ENCODE peak calls at places on chromosomes 2 and 18, in seven cellular contexts. B, E, J, D, V, P and W are unnamed samples.

GRCh38 chr2:160837416-160837815 is 322.8 kb upstream of the TANK start:
- DNase-seq in B (no peak), E (no peak), J (no peak), D (no peak), V (no peak), P (no peak), W (no peak)

GRCh38 chr2:156322103-156322671 is 10.3 kb downstream of the NR4A2 start:
- DNase-seq in B (no peak), E (no peak), J (no peak), D (no peak), V (no peak), P (no peak), W (no peak)

GRCh38 chr2:166637051-166637450 is 143.0 kb upstream of the SCN7A start:
- DNase-seq in B (no peak), E (no peak), J (no peak), D (no peak), V (peak; percentile 2), P (no peak), W (no peak)

GRCh38 chr2:84906108-84906899 is 848 bp downstream of the TMSB10 start:
- DNase-seq in B (peak; percentile 52), E (peak; percentile 75), J (peak; percentile 26), D (peak; percentile 46), V (peak; percentile 2), P (no peak), W (peak; percentile 85)

GRCh38 chr18:26383454-26384270 is 157.4 kb downstream of the TAF4B start:
- DNase-seq in B (no peak), E (no peak), J (no peak), D (no peak), V (peak; percentile 73), P (peak; percentile 14), W (no peak)

GRCh38 chr2:73642338-73643018 is at the start of gene NAT8:
- DNase-seq in B (no peak), E (no peak), J (no peak), D (no peak), V (no peak), P (no peak), W (no peak)

GRCh38 chr2:11168488-11168887 is 13.2 kb downstream of the SLC66A3 start:
- DNase-seq in B (no peak), E (no peak), J (no peak), D (no peak), V (no peak), P (no peak), W (no peak)

GRCh38 chr2:65146067-65146466 is 16.2 kb upstream of the RAB1A start:
- DNase-seq in B (no peak), E (no peak), J (no peak), D (no peak), V (no peak), P (no peak), W (no peak)

GRCh38 chr2:184371641-184372040 is 226.7 kb upstream of the ZNF804A start:
- DNase-seq in B (no peak), E (no peak), J (no peak), D (no peak), V (no peak), P (no peak), W (no peak)

GRCh38 chr2:157938556-157938955 is 62.4 kb upstream of the ACVR1 start:
- DNase-seq in B (no peak), E (no peak), J (no peak), D (no peak), V (no peak), P (peak; percentile 7), W (no peak)